ENCODE peak calls at places on chromosomes 1 and 21, in eight cellular contexts. One of them, this sample, is unnamed.

GRCh38 chr1:4462831-4463484 is 191.5 kb upstream of the AJAP1 start:
- DNase-seq in Calu3: no peak
- DNase-seq in HFF-Myc: no peak
- DNase-seq in stomach: no peak
- DNase-seq in ureter: no peak
- DNase-seq in C1 segment of cervical spinal cord: no peak
- DNase-seq in T-helper 1 cell: no peak
- DNase-seq in GM19239: no peak
- DNase-seq in this sample: no peak

GRCh38 chr1:232643227-232643626 is 13.3 kb upstream of the SIPA1L2 start:
- DNase-seq in Calu3: no peak
- DNase-seq in C1 segment of cervical spinal cord: no peak
- DNase-seq in GM19239: no peak
- DNase-seq in T-helper 1 cell: no peak
- DNase-seq in HFF-Myc: no peak
- DNase-seq in stomach: no peak
- DNase-seq in ureter: no peak
- DNase-seq in this sample: no peak

GRCh38 chr1:236568285-236568894 is 35.9 kb downstream of the HEATR1 start:
- DNase-seq in HFF-Myc: no peak
- DNase-seq in T-helper 1 cell: no peak
- DNase-seq in Calu3: no peak
- DNase-seq in GM19239: no peak
- DNase-seq in C1 segment of cervical spinal cord: no peak
- DNase-seq in ureter: no peak
- DNase-seq in stomach: no peak
- DNase-seq in this sample: no peak

GRCh38 chr1:160367934-160368923 is 1.4 kb downstream of the NHLH1 start:
- DNase-seq in ureter: no peak
- DNase-seq in Calu3: no peak
- DNase-seq in stomach: no peak
- DNase-seq in HFF-Myc: no peak
- DNase-seq in GM19239: no peak
- DNase-seq in C1 segment of cervical spinal cord: no peak
- DNase-seq in T-helper 1 cell: no peak
- DNase-seq in this sample: no peak

GRCh38 chr1:40030528-40031135 is 9.9 kb upstream of the CAP1 start:
- DNase-seq in ureter: no peak
- DNase-seq in HFF-Myc: no peak
- DNase-seq in T-helper 1 cell: no peak
- DNase-seq in GM19239: no peak
- DNase-seq in C1 segment of cervical spinal cord: no peak
- DNase-seq in Calu3: peak
- DNase-seq in stomach: no peak
- DNase-seq in this sample: no peak

GRCh38 chr1:182786223-182787001 is 3.2 kb upstream of the NPL start:
- DNase-seq in C1 segment of cervical spinal cord: peak
- DNase-seq in HFF-Myc: peak
- DNase-seq in ureter: peak
- DNase-seq in stomach: peak
- DNase-seq in T-helper 1 cell: peak
- DNase-seq in Calu3: peak
- DNase-seq in GM19239: peak
- DNase-seq in this sample: no peak

GRCh38 chr1:189499736-189500135 is 977.9 kb downstream of the BRINP3 start:
- DNase-seq in T-helper 1 cell: no peak
- DNase-seq in HFF-Myc: no peak
- DNase-seq in ureter: no peak
- DNase-seq in C1 segment of cervical spinal cord: no peak
- DNase-seq in Calu3: peak
- DNase-seq in GM19239: no peak
- DNase-seq in stomach: no peak
- DNase-seq in this sample: no peak

GRCh38 chr1:81004011-81004410 is 796.7 kb upstream of the ADGRL2 start:
- DNase-seq in GM19239: no peak
- DNase-seq in ureter: no peak
- DNase-seq in C1 segment of cervical spinal cord: peak
- DNase-seq in HFF-Myc: no peak
- DNase-seq in Calu3: no peak
- DNase-seq in stomach: no peak
- DNase-seq in T-helper 1 cell: no peak
- DNase-seq in this sample: no peak

GRCh38 chr1:228346731-228347130 is 59.9 kb downstream of the TRIM11 start:
- DNase-seq in GM19239: no peak
- DNase-seq in T-helper 1 cell: no peak
- DNase-seq in Calu3: no peak
- DNase-seq in HFF-Myc: no peak
- DNase-seq in stomach: no peak
- DNase-seq in ureter: no peak
- DNase-seq in C1 segment of cervical spinal cord: no peak
- DNase-seq in this sample: no peak

GRCh38 chr1:162168935-162169545 is 99.5 kb downstream of the NOS1AP start:
- DNase-seq in HFF-Myc: peak
- DNase-seq in Calu3: no peak
- DNase-seq in stomach: no peak
- DNase-seq in T-helper 1 cell: no peak
- DNase-seq in ureter: no peak
- DNase-seq in GM19239: no peak
- DNase-seq in C1 segment of cervical spinal cord: peak
- DNase-seq in this sample: no peak

GRCh38 chr1:3631865-3632264 is 7.0 kb downstream of the TPRG1L start:
- DNase-seq in Calu3: no peak
- DNase-seq in stomach: no peak
- DNase-seq in C1 segment of cervical spinal cord: no peak
- DNase-seq in ureter: no peak
- DNase-seq in T-helper 1 cell: no peak
- DNase-seq in GM19239: no peak
- DNase-seq in HFF-Myc: no peak
- DNase-seq in this sample: no peak

GRCh38 chr1:224565186-224565585 is 50.9 kb upstream of the CNIH3 start:
- DNase-seq in C1 segment of cervical spinal cord: no peak
- DNase-seq in HFF-Myc: peak
- DNase-seq in stomach: no peak
- DNase-seq in Calu3: peak
- DNase-seq in GM19239: no peak
- DNase-seq in T-helper 1 cell: no peak
- DNase-seq in ureter: no peak
- DNase-seq in this sample: no peak

GRCh38 chr21:45404726-45405270 is at the start of gene COL18A1:
- DNase-seq in Calu3: peak
- DNase-seq in C1 segment of cervical spinal cord: no peak
- DNase-seq in T-helper 1 cell: peak
- DNase-seq in ureter: no peak
- DNase-seq in HFF-Myc: no peak
- DNase-seq in stomach: peak
- DNase-seq in GM19239: no peak
- DNase-seq in this sample: no peak

GRCh38 chr1:62131093-62131725 is 63.4 kb upstream of the L1TD1 start:
- DNase-seq in Calu3: peak
- DNase-seq in T-helper 1 cell: peak
- DNase-seq in ureter: no peak
- DNase-seq in stomach: peak
- DNase-seq in GM19239: peak
- DNase-seq in C1 segment of cervical spinal cord: peak
- DNase-seq in HFF-Myc: peak
- DNase-seq in this sample: no peak

GRCh38 chr1:180534199-180534598 is 24.6 kb upstream of the OVAAL start:
- DNase-seq in C1 segment of cervical spinal cord: no peak
- DNase-seq in T-helper 1 cell: no peak
- DNase-seq in Calu3: no peak
- DNase-seq in ureter: no peak
- DNase-seq in GM19239: no peak
- DNase-seq in HFF-Myc: no peak
- DNase-seq in stomach: no peak
- DNase-seq in this sample: no peak

This sample was measured in vagina.